ENCODE peak calls at places on chromosomes 11 and 22, in nine cellular contexts. R is kidney, Q is K562, E is SK-N-SH, W is H1, B is HCT116, N is endodermal cell, X is GM23248, H is colonic mucosa. D is an unnamed sample.

GRCh38 chr22:24146190-24146616 is 35.1 kb upstream of the SUSD2 start:
- DNase-seq in R (peak), Q (peak), E (peak), W (no peak), B (no peak), N (peak), X (peak), H (peak), D (peak)

GRCh38 chr11:65505434-65506315 is 6.8 kb downstream of the MALAT1 start:
- DNase-seq in R (peak), Q (peak), E (no peak), W (no peak), B (no peak), N (peak), X (peak), H (peak), D (no peak)

GRCh38 chr11:93143186-93143585 is 54.6 kb downstream of the SLC36A4 start:
- DNase-seq in R (no peak), Q (no peak), E (no peak), W (no peak), B (no peak), N (no peak), X (peak), H (no peak), D (no peak)

GRCh38 chr11:45082744-45083543 is 63.5 kb upstream of the PRDM11 start:
- DNase-seq in R (peak), Q (no peak), E (no peak), W (no peak), B (no peak), N (no peak), X (no peak), H (no peak), D (peak)

GRCh38 chr11:35367491-35367890 is 51.9 kb downstream of the SLC1A2 start:
- DNase-seq in R (no peak), Q (no peak), E (no peak), W (no peak), B (no peak), N (no peak), X (peak), H (no peak), D (no peak)

GRCh38 chr11:8070417-8071101 is 10.5 kb upstream of the TUB start:
- DNase-seq in R (no peak), Q (peak), E (peak), W (no peak), B (peak), N (peak), X (peak), H (no peak), D (no peak)

GRCh38 chr11:130315354-130315970 is 745 bp upstream of the ZBTB44 start:
- DNase-seq in R (peak), Q (peak), E (peak), W (no peak), B (no peak), N (peak), X (no peak), H (peak), D (no peak)

GRCh38 chr11:1131033-1131911 is 26.5 kb upstream of the MUC5AC start:
- DNase-seq in R (peak), Q (no peak), E (peak), W (no peak), B (no peak), N (peak), X (no peak), H (no peak), D (no peak)

GRCh38 chr22:23557036-23557435 is 23.1 kb downstream of the IGLL1 start:
- DNase-seq in R (peak), Q (no peak), E (no peak), W (no peak), B (no peak), N (no peak), X (no peak), H (no peak), D (no peak)

GRCh38 chr11:68962527-68963250 is 18.1 kb downstream of the MRGPRD start:
- DNase-seq in R (peak), Q (no peak), E (no peak), W (no peak), B (no peak), N (peak), X (peak), H (no peak), D (no peak)

GRCh38 chr11:1649021-1649420 is 19.4 kb downstream of the KRTAP5-5 start:
- DNase-seq in R (peak), Q (no peak), E (no peak), W (no peak), B (no peak), N (no peak), X (no peak), H (no peak), D (no peak)

GRCh38 chr11:88508808-88509581 is 171.5 kb upstream of the CTSC start:
- DNase-seq in R (peak), Q (no peak), E (peak), W (no peak), B (no peak), N (peak), X (peak), H (peak), D (no peak)

GRCh38 chr11:9047986-9048522 is 43.3 kb downstream of the SCUBE2 start:
- DNase-seq in R (no peak), Q (no peak), E (no peak), W (no peak), B (no peak), N (no peak), X (peak), H (no peak), D (no peak)

DNA sequence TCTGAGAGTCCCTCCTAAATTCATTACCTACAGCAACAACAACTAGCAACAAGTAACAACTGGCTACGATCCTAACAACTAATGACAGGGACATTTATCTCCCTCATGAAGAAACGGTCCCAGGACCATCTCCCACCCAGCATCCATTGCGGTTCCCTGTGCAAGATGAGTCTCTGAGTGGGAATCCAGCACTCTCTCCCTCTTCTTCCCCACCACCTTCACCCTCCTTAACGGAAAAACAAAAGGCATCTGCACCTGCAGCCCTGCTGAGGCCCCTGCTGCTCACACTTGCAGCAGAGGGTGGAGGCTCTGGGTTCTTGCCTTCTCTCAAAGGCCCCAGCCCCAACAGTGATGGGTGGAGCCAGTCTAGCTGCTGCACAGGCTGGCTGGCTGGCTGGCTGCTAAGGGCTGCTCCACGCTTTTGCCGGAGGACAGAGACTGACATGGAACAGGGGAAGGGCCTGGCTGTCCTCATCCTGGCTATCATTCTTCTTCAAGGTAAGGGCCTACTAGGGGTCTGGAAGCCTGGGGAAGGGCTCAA is at the start of gene CD3G:
- DNase-seq in R (peak), Q (no peak), E (no peak), W (no peak), B (no peak), N (no peak), X (no peak), H (no peak), D (no peak)
- H3K9ac ChIP-seq in R (no peak), Q (no peak), E (no peak), W (no peak), B (no peak), N (no peak), X (no peak), H (peak), D (no peak)

GRCh38 chr11:34194576-34195335 is 89.3 kb downstream of the NAT10 start:
- DNase-seq in R (no peak), Q (no peak), E (peak), W (no peak), B (no peak), N (peak), X (no peak), H (no peak), D (no peak)

GRCh38 chr11:34198523-34198922 is 93.1 kb downstream of the NAT10 start:
- DNase-seq in R (no peak), Q (no peak), E (no peak), W (no peak), B (no peak), N (no peak), X (peak), H (no peak), D (no peak)

GRCh38 chr11:34201130-34201529 is 95.7 kb downstream of the NAT10 start:
- DNase-seq in R (no peak), Q (no peak), E (no peak), W (no peak), B (no peak), N (no peak), X (no peak), H (no peak), D (no peak)

GRCh38 chr11:34199525-34199924 is 94.1 kb downstream of the NAT10 start:
- DNase-seq in R (no peak), Q (no peak), E (no peak), W (no peak), B (no peak), N (no peak), X (no peak), H (no peak), D (no peak)

GRCh38 chr11:34197256-34197655 is 91.8 kb downstream of the NAT10 start:
- DNase-seq in R (no peak), Q (no peak), E (no peak), W (no peak), B (no peak), N (no peak), X (no peak), H (no peak), D (no peak)
- H3K4me3 ChIP-seq in R (no peak), Q (no peak), E (no peak), W (no peak), B (no peak), N (no peak), X (no peak), H (no peak), D (no peak)

GRCh38 chr11:102319544-102319943 is 2.3 kb downstream of the BIRC3 start:
- DNase-seq in R (no peak), Q (no peak), E (no peak), W (no peak), B (no peak), N (no peak), X (no peak), H (no peak), D (no peak)

GRCh38 chr11:102317099-102317767 is at the start of gene BIRC3:
- DNase-seq in R (peak), Q (peak), E (peak), W (peak), B (peak), N (peak), X (peak), H (peak), D (peak)

GRCh38 chr11:102318469-102318868 is 1.2 kb downstream of the BIRC3 start:
- DNase-seq in R (no peak), Q (no peak), E (no peak), W (no peak), B (no peak), N (no peak), X (peak), H (no peak), D (no peak)

GRCh38 chr11:102316505-102316904 is 779 bp upstream of the BIRC3 start:
- DNase-seq in R (no peak), Q (no peak), E (no peak), W (no peak), B (no peak), N (no peak), X (no peak), H (no peak), D (no peak)

GRCh38 chr11:102317768-102318103 is 452 bp downstream of the BIRC3 start:
- DNase-seq in R (no peak), Q (no peak), E (no peak), W (no peak), B (no peak), N (no peak), X (no peak), H (no peak), D (no peak)
- H3K9ac ChIP-seq in R (peak), Q (peak), E (peak), W (no peak), B (peak), N (no peak), X (peak), H (peak), D (no peak)

GRCh38 chr22:46079861-46080821 is 70.2 kb upstream of the PPARA start:
- DNase-seq in R (peak), Q (no peak), E (peak), W (no peak), B (no peak), N (no peak), X (peak), H (no peak), D (no peak)

GRCh38 chr22:46078241-46079092 is 71.9 kb upstream of the PPARA start:
- DNase-seq in R (peak), Q (no peak), E (peak), W (no peak), B (no peak), N (no peak), X (peak), H (no peak), D (no peak)

GRCh38 chr22:46081036-46081830 is 69.1 kb upstream of the PPARA start:
- DNase-seq in R (peak), Q (no peak), E (no peak), W (no peak), B (no peak), N (no peak), X (peak), H (no peak), D (no peak)

GRCh38 chr22:46077669-46078099 is 72.6 kb upstream of the PPARA start:
- DNase-seq in R (peak), Q (no peak), E (no peak), W (no peak), B (no peak), N (no peak), X (peak), H (no peak), D (no peak)

DNA sequence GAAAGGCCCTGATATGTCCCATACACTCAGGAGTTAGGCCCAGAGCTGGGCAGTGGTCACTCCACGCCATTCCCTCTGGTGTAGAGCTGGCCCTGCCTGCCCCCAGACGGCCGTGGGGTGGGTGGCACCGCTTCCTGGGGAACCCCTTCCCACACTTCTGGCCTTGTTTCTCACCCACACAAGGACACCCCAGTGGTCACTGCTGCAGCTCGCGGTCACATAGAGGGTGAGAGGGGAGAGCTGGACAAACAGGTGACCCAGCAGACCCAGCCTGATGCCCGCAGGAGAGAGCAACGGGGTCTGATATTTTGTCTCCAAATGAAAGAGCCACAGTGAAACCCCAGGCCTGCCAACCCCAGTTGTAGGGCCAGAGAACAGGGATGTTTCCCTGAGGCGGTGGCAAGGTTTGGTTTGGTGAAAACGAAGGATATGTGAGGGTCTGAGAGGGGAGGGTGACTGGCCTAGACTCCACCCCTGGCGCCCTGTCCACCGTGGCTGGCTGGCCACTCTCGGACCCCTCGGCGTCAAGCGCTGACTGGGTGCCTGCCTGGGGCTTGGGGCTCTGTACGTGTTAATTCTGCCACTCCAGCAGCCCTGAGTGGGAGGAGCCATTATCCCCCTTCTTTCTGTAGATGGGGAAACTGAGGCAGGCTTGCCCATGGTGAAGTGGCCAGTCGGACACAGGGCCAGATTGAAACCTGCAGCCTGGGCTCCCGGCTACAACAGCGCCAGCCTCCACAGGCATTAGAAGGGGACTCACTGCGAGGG is 71.0 kb upstream of the PPARA start:
- DNase-seq in R (peak), Q (no peak), E (no peak), W (no peak), B (no peak), N (no peak), X (peak), H (no peak), D (no peak)
- H3K4me3 ChIP-seq in R (peak), Q (no peak), E (peak), W (no peak), B (peak), N (no peak), X (peak), H (peak), D (no peak)

DNA sequence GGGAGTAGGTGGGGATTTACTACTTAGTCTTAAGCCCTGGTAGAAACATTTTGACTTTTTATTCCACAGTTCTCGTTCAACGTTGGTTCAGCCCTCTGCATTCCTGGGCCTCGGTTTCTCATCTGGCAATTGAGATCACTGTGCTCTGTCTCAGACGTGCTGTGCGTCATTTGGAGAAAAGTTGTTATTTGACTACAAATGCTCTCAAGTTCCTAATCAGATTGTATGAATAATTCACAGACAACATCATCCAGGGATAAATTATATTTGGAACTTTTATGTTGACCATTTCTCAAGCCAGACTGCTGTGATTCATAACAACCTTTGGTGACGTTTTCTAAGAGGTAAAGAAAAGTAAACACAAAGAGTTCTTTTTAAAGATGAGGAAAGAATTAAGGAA is 69.2 kb downstream of the BLID start:
- DNase-seq in R (no peak), Q (no peak), E (no peak), W (no peak), B (no peak), N (no peak), X (peak), H (no peak), D (no peak)
- H3K9ac ChIP-seq in R (no peak), Q (no peak), E (peak), W (no peak), B (no peak), N (no peak), X (peak), H (no peak), D (no peak)

D was measured in NT2/D1.